ENCODE peak calls at places on chromosomes 5 and 9, in five cellular contexts. I, P, R, Y and M are unnamed samples.

GRCh38 chr9:121807069-121807917 is 155.9 kb downstream of the DAB2IP start:
- DNase-seq in P (no peak), Y (no peak), I (no peak), R (no peak), M (no peak)

GRCh38 chr5:333945-334344 is 12.4 kb downstream of the AHRR start:
- DNase-seq in Y (no peak), R (no peak), P (no peak), I (no peak), M (no peak)

GRCh38 chr9:74630228-74630627 is 133.1 kb downstream of the RORB start:
- DNase-seq in I (no peak), P (no peak), R (no peak), Y (no peak), M (no peak)

GRCh38 chr9:129225815-129226214 is 47.8 kb upstream of the IER5L start:
- DNase-seq in Y (no peak), I (peak; percentile 46), R (peak; percentile 84), P (peak; percentile 49), M (peak; percentile 85)

GRCh38 chr5:53825016-53825415 is 264.6 kb downstream of the NDUFS4 start:
- DNase-seq in Y (no peak), I (no peak), R (no peak), P (no peak), M (no peak)

GRCh38 chr5:72692273-72692672 is 124.2 kb upstream of the TNPO1 start:
- DNase-seq in P (no peak), Y (no peak), R (no peak), I (no peak), M (no peak)

GRCh38 chr9:105216440-105217178 is 27.8 kb upstream of the SLC44A1 start:
- DNase-seq in P (no peak), R (no peak), Y (peak; percentile 40), I (peak; percentile 83), M (no peak)

GRCh38 chr5:154092356-154092755 is 53.6 kb downstream of the MFAP3 start:
- DNase-seq in P (no peak), R (no peak), Y (no peak), I (no peak), M (no peak)

GRCh38 chr5:73338201-73339126 is 110.1 kb downstream of the FOXD1 start:
- DNase-seq in R (no peak), P (no peak), I (peak; percentile 2), Y (peak; percentile 3), M (no peak)

GRCh38 chr5:111755942-111756353 is 1.0 kb downstream of the NREP start:
- DNase-seq in P (no peak), R (no peak), Y (no peak), I (peak; percentile 33), M (peak; percentile 49)

GRCh38 chr5:138664276-138664943 is 88.8 kb upstream of the CTNNA1 start:
- DNase-seq in Y (no peak), I (no peak), R (no peak), P (no peak), M (no peak)

GRCh38 chr5:78287833-78288232 is 6.7 kb downstream of the AP3B1 start:
- DNase-seq in Y (no peak), I (peak; percentile 52), R (no peak), P (peak; percentile 33), M (peak; percentile 54)

GRCh38 chr9:84266087-84266561 is 74.4 kb downstream of the SLC28A3 start:
- DNase-seq in Y (peak; percentile 16), P (peak; percentile 9), I (no peak), R (no peak), M (no peak)

GRCh38 chr5:11047625-11048024 is 286.6 kb upstream of the DAP start:
- DNase-seq in Y (no peak), P (no peak), I (no peak), R (no peak), M (no peak)

GRCh38 chr5:137078171-137078665 is 420.9 kb downstream of the SPOCK1 start:
- DNase-seq in Y (no peak), P (peak; percentile 18), I (no peak), R (no peak), M (no peak)

GRCh38 chr9:38689678-38690077 is 30.3 kb downstream of the FAM240B start:
- DNase-seq in Y (no peak), I (no peak), P (no peak), R (peak; percentile 25), M (no peak)

GRCh38 chr5:54651482-54652076 is 134.0 kb downstream of the SNX18 start:
- DNase-seq in P (no peak), Y (no peak), R (peak; percentile 77), I (peak; percentile 82), M (no peak)

GRCh38 chr9:133351908-133352634 is 4.1 kb downstream of the RPL7A start:
- DNase-seq in Y (peak; percentile 74), P (peak; percentile 72), R (no peak), I (peak; percentile 57), M (peak; percentile 90)

GRCh38 chr5:67303356-67303755 is 106.8 kb upstream of the CD180 start:
- DNase-seq in I (no peak), Y (no peak), R (no peak), P (no peak), M (no peak)

GRCh38 chr5:98779264-98779877 is 5.9 kb downstream of the RGMB start:
- DNase-seq in I (peak; percentile 31), R (no peak), Y (peak; percentile 87), P (no peak), M (no peak)

GRCh38 chr9:6938447-6938846 is 180.7 kb downstream of the KDM4C start:
- DNase-seq in I (no peak), Y (peak; percentile 36), R (no peak), P (no peak), M (peak; percentile 34)

GRCh38 chr5:83096660-83097334 is 19.4 kb downstream of the XRCC4 start:
- DNase-seq in R (no peak), I (no peak), Y (no peak), P (no peak), M (no peak)

GRCh38 chr5:61178702-61179101 is 16.4 kb upstream of the SMIM15 start:
- DNase-seq in I (no peak), P (no peak), Y (no peak), R (no peak), M (no peak)

GRCh38 chr9:82490019-82490499 is 501.5 kb downstream of the SPATA31D1 start:
- DNase-seq in Y (no peak), R (no peak), P (no peak), I (no peak), M (no peak)

GRCh38 chr9:122213589-122214413 is 15.0 kb downstream of the LHX6 start:
- DNase-seq in R (no peak), I (peak; percentile 64), P (peak; percentile 67), Y (peak; percentile 83), M (peak; percentile 92)

GRCh38 chr9:115939065-115939765 is 214.4 kb upstream of the PAPPA start:
- DNase-seq in R (no peak), Y (no peak), P (no peak), I (no peak), M (no peak)

GRCh38 chr9:109063765-109064164 is 50.5 kb upstream of the CTNNAL1 start:
- DNase-seq in P (no peak), I (no peak), R (no peak), Y (no peak), M (no peak)

GRCh38 chr5:57338068-57338848 is 144.4 kb downstream of the ACTBL2 start:
- DNase-seq in I (peak; percentile 2), R (no peak), Y (peak; percentile 71), P (peak; percentile 25), M (peak; percentile 58)

GRCh38 chr5:107359033-107359915 is 311.5 kb downstream of the EFNA5 start:
- DNase-seq in P (no peak), R (no peak), I (no peak), Y (no peak), M (peak; percentile 29)

GRCh38 chr9:69122391-69123141 is 51.5 kb upstream of the TJP2 start:
- DNase-seq in I (no peak), R (no peak), P (peak; percentile 10), Y (peak; percentile 52), M (no peak)
- H3K4me3 ChIP-seq in I (peak overlapping the region; percentile 71), R (peak overlapping the region; percentile 65), P (peak overlapping the region; percentile 55), Y (peak overlapping the region; percentile 91), M (no peak overlapping the region)

GRCh38 chr5:150978590-150978989 is 41.8 kb upstream of the GPX3 start:
- DNase-seq in Y (no peak), P (no peak), R (no peak), I (no peak), M (no peak)
- TF ChIP-seq POLR2A in Y (no peak), P (no peak), R (no peak), I (no peak), M (no peak)

DNA sequence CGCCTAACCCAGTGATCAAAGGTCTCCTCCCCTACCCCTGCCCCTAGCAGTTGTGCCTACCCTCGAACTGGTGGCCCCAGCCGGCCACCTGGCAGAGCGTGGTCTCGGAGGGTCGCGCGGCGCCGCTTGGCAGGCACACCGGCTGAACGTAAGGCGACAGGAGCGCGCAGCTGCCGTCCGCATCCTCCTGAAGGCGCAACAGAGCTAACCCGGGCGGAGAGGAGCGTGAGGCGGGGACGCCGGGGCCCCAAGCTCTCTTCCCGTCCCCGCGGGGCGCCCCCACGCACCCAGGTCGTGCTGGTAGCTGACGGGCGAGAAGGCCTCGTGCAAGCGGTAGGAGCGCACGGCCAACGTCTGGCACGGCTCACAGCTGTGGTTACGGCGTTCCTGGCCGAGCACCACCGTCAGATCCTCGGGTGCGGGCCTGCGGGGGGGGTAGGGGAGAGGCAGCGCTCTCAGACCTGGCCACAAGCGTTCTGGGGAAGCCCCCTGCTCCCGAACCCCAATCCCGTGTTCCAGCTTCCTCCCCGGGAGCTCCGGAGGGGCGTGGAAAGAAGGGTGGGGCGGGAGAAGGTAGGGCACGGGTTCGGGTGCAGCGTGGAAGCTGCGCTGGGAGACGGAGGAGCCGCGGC is 2.8 kb upstream of the PFN3 start:
- DNase-seq in I (no peak), P (peak; percentile 54), R (no peak), Y (no peak), M (peak; percentile 68)
- H3K4me3 ChIP-seq in I (peak overlapping the region; percentile 54), P (peak overlapping the region; percentile 60), R (peak overlapping the region; percentile 38), Y (peak overlapping the region; percentile 30), M (peak overlapping the region; percentile 28)

DNA sequence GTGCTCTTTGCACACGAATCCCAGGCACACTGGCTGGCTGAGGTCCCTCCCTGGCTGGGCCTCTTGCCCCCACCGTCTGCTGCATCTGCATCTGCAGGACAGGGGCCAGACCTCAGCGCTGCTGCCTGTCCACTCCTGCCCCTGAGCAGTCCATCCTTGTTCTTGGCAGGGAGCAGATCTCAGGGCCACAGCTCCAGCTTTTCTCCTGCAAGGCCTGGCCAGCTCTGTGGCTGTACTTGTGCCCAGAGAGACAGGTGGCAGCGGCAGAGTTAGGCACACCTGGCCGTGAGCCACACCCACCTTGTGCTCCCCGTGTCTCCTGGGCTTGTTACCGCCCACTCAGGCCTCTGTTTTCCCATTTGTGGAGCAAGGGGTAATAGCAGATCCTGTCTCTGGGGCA is 13.9 kb downstream of the NEK6 start:
- DNase-seq in I (no peak), P (no peak), R (no peak), Y (no peak), M (no peak)
- TF ChIP-seq POLR2A in I (no peak), P (no peak), R (no peak), Y (no peak), M (no peak)

GRCh38 chr5:140965905-140966292 is 377 bp upstream of the PCDHAC2 start:
- DNase-seq in P (peak; percentile 7), Y (no peak), R (no peak), I (no peak), M (no peak)
- H3K4me3 ChIP-seq in P (peak overlapping the region; percentile 53), Y (no peak overlapping the region), R (peak overlapping the region; percentile 41), I (peak overlapping the region; percentile 67), M (no peak overlapping the region)